ENCODE peak calls at places on chromosomes 3 and 15, in five cellular contexts. U is HCT116, V is H1, M is K562, J is GM12878. N is an unnamed sample.

GRCh38 chr3:30195352-30195751 is 411.0 kb upstream of the TGFBR2 start:
- DNase-seq in M (no peak), U (no peak), V (no peak), J (no peak), N (no peak)

GRCh38 chr15:73981761-73982222 is 10.3 kb downstream of the STOML1 start:
- DNase-seq in M (no peak), J (no peak), U (no peak), V (no peak), N (no peak)

GRCh38 chr3:151315136-151315535 is 1.5 kb downstream of the GPR87 start:
- DNase-seq in J (no peak), V (no peak), U (no peak), M (no peak), N (no peak)

GRCh38 chr3:19384868-19385267 is 236.6 kb downstream of the KCNH8 start:
- DNase-seq in J (no peak), M (no peak), V (no peak), U (no peak), N (no peak)

GRCh38 chr3:62415312-62415791 is 42.0 kb upstream of the FEZF2 start:
- DNase-seq in J (no peak), U (no peak), V (peak; percentile 83), M (no peak), N (no peak)

GRCh38 chr15:95017950-95018349 is 786.6 kb downstream of the MCTP2 start:
- DNase-seq in V (no peak), M (no peak), U (no peak), J (no peak), N (no peak)

GRCh38 chr3:184662192-184662591 is 49.7 kb downstream of the MAGEF1 start:
- DNase-seq in M (no peak), U (no peak), J (no peak), V (no peak), N (no peak)

GRCh38 chr3:129795596-129795995 is 97.9 kb downstream of the TMCC1 start:
- DNase-seq in U (peak; percentile 63), M (no peak), J (no peak), V (peak; percentile 9), N (no peak)

GRCh38 chr15:76065267-76065666 is 5.5 kb downstream of the TMEM266 start:
- DNase-seq in M (no peak), U (no peak), V (no peak), J (no peak), N (no peak)

GRCh38 chr15:70355275-70355795 is 257.6 kb upstream of the TLE3 start:
- DNase-seq in M (no peak), J (no peak), V (no peak), U (no peak), N (no peak)

GRCh38 chr3:51721062-51721745 is 14.3 kb downstream of the GRM2 start:
- DNase-seq in J (no peak), M (peak; percentile 2), V (no peak), U (no peak), N (no peak)

GRCh38 chr3:76643620-76644019 is 396.3 kb upstream of the ROBO2 start:
- DNase-seq in V (no peak), U (no peak), J (no peak), M (no peak), N (no peak)

GRCh38 chr3:138173769-138174420 is 826 bp downstream of the DBR1 start:
- DNase-seq in J (no peak), U (no peak), M (no peak), V (no peak), N (no peak)

GRCh38 chr3:13348671-13349396 is 71.3 kb downstream of the NUP210 start:
- DNase-seq in U (no peak), J (no peak), V (no peak), M (no peak), N (no peak)

GRCh38 chr3:181694805-181695660 is 16.7 kb upstream of the SOX2 start:
- DNase-seq in M (no peak), U (no peak), J (no peak), V (no peak), N (no peak)

GRCh38 chr3:37973250-37974054 is 17.1 kb upstream of the VILL start:
- DNase-seq in M (no peak), J (no peak), V (no peak), U (no peak), N (no peak)

GRCh38 chr3:11662392-11662990 is 18.8 kb upstream of the VGLL4 start:
- DNase-seq in J (no peak), M (no peak), U (peak; percentile 42), V (no peak), N (peak; percentile 29)

GRCh38 chr3:59818-60217 is 136.7 kb upstream of the CHL1 start:
- DNase-seq in M (no peak), J (no peak), V (no peak), U (no peak), N (no peak)

GRCh38 chr3:7393944-7394605 is 533.2 kb downstream of the GRM7 start:
- DNase-seq in M (no peak), V (no peak), U (no peak), J (no peak), N (no peak)

GRCh38 chr3:30199096-30199734 is 407.2 kb upstream of the TGFBR2 start:
- DNase-seq in J (no peak), U (peak; percentile 27), V (peak; percentile 7), M (peak; percentile 45), N (peak; percentile 49)

GRCh38 chr3:58577269-58577821 is at the start of gene FAM107A:
- DNase-seq in U (no peak), M (peak; percentile 13), J (no peak), V (no peak), N (no peak)

GRCh38 chr3:62559831-62560445 is 186.6 kb upstream of the FEZF2 start:
- DNase-seq in V (no peak), U (peak; percentile 10), M (no peak), J (no peak), N (no peak)

GRCh38 chr15:50244153-50244552 is 21.4 kb downstream of the HDC start:
- DNase-seq in J (no peak), U (no peak), V (no peak), M (no peak), N (peak; percentile 59)

GRCh38 chr3:99866167-99866810 is 48.6 kb downstream of the CMSS1 start:
- DNase-seq in J (peak; percentile 41), U (no peak), V (no peak), M (no peak), N (no peak)

GRCh38 chr3:167350245-167350862 is 29.7 kb downstream of the ZBBX start:
- DNase-seq in M (no peak), J (no peak), V (no peak), U (peak; percentile 26), N (peak; percentile 5)

GRCh38 chr15:75891895-75892294 is 11.8 kb upstream of the FBXO22 start:
- DNase-seq in M (no peak), U (no peak), J (no peak), V (no peak), N (peak; percentile 48)

GRCh38 chr15:42494998-42495360 is 455 bp upstream of the SNAP23 start:
- DNase-seq in M (no peak), J (no peak), V (no peak), U (no peak), N (peak; percentile 34)

GRCh38 chr3:176920806-176921205 is 276.5 kb downstream of the TBL1XR1 start:
- DNase-seq in U (no peak), J (no peak), V (no peak), M (no peak), N (peak; percentile 53)

GRCh38 chr3:156575661-156576450 is 20.9 kb upstream of the SSR3 start:
- DNase-seq in M (no peak), U (no peak), J (no peak), V (no peak), N (no peak)

GRCh38 chr15:58951388-58952060 is 18.0 kb upstream of the SLTM start:
- DNase-seq in M (no peak), V (no peak), U (peak; percentile 24), J (no peak), N (no peak)
- TF ChIP-seq SRF in M (no peak), V (no peak), U (no peak), J (no peak), N (no peak)

GRCh38 chr3:144403040-144403457 is 431.4 kb downstream of the DIPK2A start:
- DNase-seq in J (no peak), M (no peak), V (no peak), U (no peak), N (no peak)

DNA sequence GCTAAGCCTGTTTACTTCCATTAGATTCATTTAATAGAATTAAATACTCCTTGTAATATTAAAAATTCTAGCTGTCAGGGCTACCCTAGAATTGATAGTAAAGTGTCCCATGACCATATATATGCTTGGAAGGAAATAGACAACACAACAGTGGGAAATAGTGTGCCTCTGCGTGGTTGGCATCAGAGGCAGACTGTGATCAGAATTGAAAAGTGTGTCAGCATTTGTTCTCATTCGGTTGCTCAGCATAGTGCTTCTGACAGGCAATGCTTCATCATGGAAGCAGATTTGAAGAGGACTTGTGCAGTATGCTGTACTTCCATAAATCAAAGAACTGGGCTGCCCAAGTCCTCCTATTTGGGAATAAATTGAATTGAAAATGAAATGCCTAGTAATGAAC is 435.7 kb downstream of the DIPK2A start:
- DNase-seq in M (no peak), U (no peak), V (no peak), J (no peak), N (no peak)
- TF ChIP-seq SRF in M (no peak), U (no peak), V (no peak), J (no peak), N (no peak)

DNA sequence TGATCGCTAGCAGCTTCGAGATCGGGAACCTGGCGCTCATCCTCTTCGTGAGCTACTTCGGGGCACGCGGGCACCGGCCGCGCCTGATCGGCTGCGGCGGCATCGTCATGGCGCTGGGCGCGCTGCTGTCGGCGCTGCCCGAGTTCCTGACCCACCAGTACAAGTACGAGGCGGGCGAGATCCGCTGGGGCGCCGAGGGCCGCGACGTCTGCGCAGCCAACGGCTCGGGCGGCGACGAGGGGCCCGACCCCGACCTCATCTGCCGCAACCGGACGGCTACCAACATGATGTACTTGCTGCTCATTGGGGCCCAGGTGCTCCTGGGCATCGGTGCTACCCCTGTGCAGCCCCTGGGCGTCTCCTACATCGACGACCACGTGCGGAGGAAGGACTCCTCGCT is 62.5 kb downstream of the SLCO3A1 start:
- DNase-seq in V (no peak), M (no peak), U (no peak), J (no peak), N (no peak)
- TF ChIP-seq SRF in V (no peak), M (no peak), U (no peak), J (no peak), N (no peak)

GRCh38 chr3:27591811-27592210 is 107.6 kb upstream of the SLC4A7 start:
- DNase-seq in U (no peak), M (no peak), J (no peak), V (no peak), N (no peak)

GRCh38 chr3:27590437-27591320 is 106.5 kb upstream of the SLC4A7 start:
- DNase-seq in M (no peak), J (no peak), V (no peak), U (no peak), N (no peak)

GRCh38 chr3:27593173-27593572 is 109.0 kb upstream of the SLC4A7 start:
- DNase-seq in M (no peak), J (no peak), U (no peak), V (no peak), N (no peak)

GRCh38 chr3:27591321-27591711 is 107.1 kb upstream of the SLC4A7 start:
- DNase-seq in U (no peak), M (no peak), V (no peak), J (no peak), N (no peak)

DNA sequence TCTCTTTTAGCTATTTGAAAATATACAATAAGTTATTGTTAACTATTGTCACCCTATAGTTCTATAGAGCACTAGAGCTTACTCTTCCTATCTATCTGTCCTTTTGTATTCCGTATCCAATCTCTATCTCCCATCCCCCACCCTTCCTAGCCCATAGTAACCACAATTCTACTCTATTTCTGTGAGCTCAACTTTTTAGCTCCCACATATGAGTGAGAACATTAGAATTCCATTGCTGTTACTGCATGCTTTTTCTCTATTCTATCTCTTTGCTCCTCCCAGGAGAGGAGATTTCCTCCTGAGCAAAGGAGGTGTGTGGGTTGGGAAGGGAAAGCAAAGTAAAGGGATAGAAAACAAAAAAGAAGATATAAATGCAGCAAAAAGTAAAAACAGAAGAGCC is 105.6 kb upstream of the SLC4A7 start:
- DNase-seq in V (no peak), J (no peak), U (no peak), M (no peak), N (no peak)
- TF ChIP-seq SRF in V (no peak), J (no peak), U (no peak), M (no peak), N (no peak)

N was measured in HepG2.